ENCODE peak calls at places on chromosomes 7 and 10, in four cellular contexts. One of them, this sample, is unnamed.

GRCh38 chr7:128796325-128796724 is 4.6 kb downstream of the CCDC136 start:
- DNase-seq in fibroblast of pulmonary artery: peak
- DNase-seq in PC-3: no peak
- DNase-seq in psoas muscle: no peak
- DNase-seq in this sample: peak

GRCh38 chr7:99504281-99504602 is 220 bp upstream of the ZKSCAN5 start:
- DNase-seq in fibroblast of pulmonary artery: no peak
- DNase-seq in PC-3: peak
- DNase-seq in psoas muscle: no peak
- DNase-seq in this sample: no peak

GRCh38 chr10:122590158-122590557 is 29.6 kb downstream of the DMBT1 start:
- DNase-seq in fibroblast of pulmonary artery: no peak
- DNase-seq in PC-3: no peak
- DNase-seq in psoas muscle: no peak
- DNase-seq in this sample: peak

GRCh38 chr7:158015403-158016116 is 572.1 kb downstream of the PTPRN2 start:
- DNase-seq in fibroblast of pulmonary artery: no peak
- DNase-seq in PC-3: no peak
- DNase-seq in psoas muscle: no peak
- DNase-seq in this sample: no peak

GRCh38 chr10:122343936-122344335 is 30.6 kb upstream of the PLEKHA1 start:
- DNase-seq in fibroblast of pulmonary artery: no peak
- DNase-seq in PC-3: no peak
- DNase-seq in psoas muscle: no peak
- DNase-seq in this sample: no peak

GRCh38 chr10:68876919-68877250 is 24.2 kb upstream of the DDX50 start:
- DNase-seq in fibroblast of pulmonary artery: no peak
- DNase-seq in PC-3: no peak
- DNase-seq in psoas muscle: no peak
- DNase-seq in this sample: no peak

GRCh38 chr7:102832694-102833093 is 80.1 kb upstream of the LRRC17 start:
- DNase-seq in fibroblast of pulmonary artery: no peak
- DNase-seq in PC-3: no peak
- DNase-seq in psoas muscle: no peak
- DNase-seq in this sample: no peak

GRCh38 chr10:98560585-98560984 is 113.8 kb upstream of the HPS1 start:
- DNase-seq in fibroblast of pulmonary artery: no peak
- DNase-seq in PC-3: no peak
- DNase-seq in psoas muscle: no peak
- DNase-seq in this sample: no peak

GRCh38 chr10:17235136-17235535 is 7.1 kb downstream of the VIM start:
- DNase-seq in fibroblast of pulmonary artery: peak
- DNase-seq in PC-3: no peak
- DNase-seq in psoas muscle: no peak
- DNase-seq in this sample: no peak

GRCh38 chr7:114021135-114021534 is 102.3 kb upstream of the PPP1R3A start:
- DNase-seq in fibroblast of pulmonary artery: no peak
- DNase-seq in PC-3: peak
- DNase-seq in psoas muscle: no peak
- DNase-seq in this sample: peak

GRCh38 chr10:52451817-52452216 is 137.7 kb downstream of the DKK1 start:
- DNase-seq in fibroblast of pulmonary artery: peak
- DNase-seq in PC-3: peak
- DNase-seq in psoas muscle: no peak
- DNase-seq in this sample: peak

GRCh38 chr10:60238408-60239100 is 151.1 kb downstream of the ANK3 start:
- DNase-seq in fibroblast of pulmonary artery: peak
- DNase-seq in PC-3: peak
- DNase-seq in psoas muscle: no peak
- DNase-seq in this sample: peak
- TF ChIP-seq CTCF in fibroblast of pulmonary artery: peak
- TF ChIP-seq CTCF in PC-3: peak
- TF ChIP-seq CTCF in psoas muscle: peak
- TF ChIP-seq CTCF in this sample: peak

GRCh38 chr10:25766687-25767221 is 167.3 kb upstream of the MYO3A start:
- DNase-seq in fibroblast of pulmonary artery: no peak
- DNase-seq in PC-3: no peak
- DNase-seq in psoas muscle: no peak
- DNase-seq in this sample: no peak
- H3K4me3 ChIP-seq in fibroblast of pulmonary artery: no peak
- H3K4me3 ChIP-seq in PC-3: no peak
- H3K4me3 ChIP-seq in psoas muscle: no peak
- H3K4me3 ChIP-seq in this sample: no peak

GRCh38 chr10:106189254-106189653 is 975.3 kb downstream of the SORCS1 start:
- DNase-seq in fibroblast of pulmonary artery: peak
- DNase-seq in PC-3: peak
- DNase-seq in psoas muscle: no peak
- DNase-seq in this sample: peak
- TF ChIP-seq CTCF in fibroblast of pulmonary artery: peak
- TF ChIP-seq CTCF in PC-3: peak
- TF ChIP-seq CTCF in psoas muscle: no peak
- TF ChIP-seq CTCF in this sample: peak

GRCh38 chr7:151008511-151009323 is 15.6 kb downstream of the ATG9B start:
- DNase-seq in fibroblast of pulmonary artery: peak
- DNase-seq in PC-3: no peak
- DNase-seq in psoas muscle: peak
- DNase-seq in this sample: peak
- H3K4me3 ChIP-seq in fibroblast of pulmonary artery: peak
- H3K4me3 ChIP-seq in PC-3: no peak
- H3K4me3 ChIP-seq in psoas muscle: no peak
- H3K4me3 ChIP-seq in this sample: peak

GRCh38 chr10:44457259-44457658 is 72.4 kb upstream of the CXCL12 start:
- DNase-seq in fibroblast of pulmonary artery: no peak
- DNase-seq in PC-3: no peak
- DNase-seq in psoas muscle: no peak
- DNase-seq in this sample: no peak
- TF ChIP-seq CTCF in fibroblast of pulmonary artery: peak
- TF ChIP-seq CTCF in PC-3: peak
- TF ChIP-seq CTCF in psoas muscle: no peak
- TF ChIP-seq CTCF in this sample: no peak

GRCh38 chr10:120541971-120542370 is 84.9 kb downstream of the PLPP4 start:
- DNase-seq in fibroblast of pulmonary artery: no peak
- DNase-seq in PC-3: no peak
- DNase-seq in psoas muscle: no peak
- DNase-seq in this sample: no peak
- H3K4me3 ChIP-seq in fibroblast of pulmonary artery: no peak
- H3K4me3 ChIP-seq in PC-3: no peak
- H3K4me3 ChIP-seq in psoas muscle: no peak
- H3K4me3 ChIP-seq in this sample: no peak

DNA sequence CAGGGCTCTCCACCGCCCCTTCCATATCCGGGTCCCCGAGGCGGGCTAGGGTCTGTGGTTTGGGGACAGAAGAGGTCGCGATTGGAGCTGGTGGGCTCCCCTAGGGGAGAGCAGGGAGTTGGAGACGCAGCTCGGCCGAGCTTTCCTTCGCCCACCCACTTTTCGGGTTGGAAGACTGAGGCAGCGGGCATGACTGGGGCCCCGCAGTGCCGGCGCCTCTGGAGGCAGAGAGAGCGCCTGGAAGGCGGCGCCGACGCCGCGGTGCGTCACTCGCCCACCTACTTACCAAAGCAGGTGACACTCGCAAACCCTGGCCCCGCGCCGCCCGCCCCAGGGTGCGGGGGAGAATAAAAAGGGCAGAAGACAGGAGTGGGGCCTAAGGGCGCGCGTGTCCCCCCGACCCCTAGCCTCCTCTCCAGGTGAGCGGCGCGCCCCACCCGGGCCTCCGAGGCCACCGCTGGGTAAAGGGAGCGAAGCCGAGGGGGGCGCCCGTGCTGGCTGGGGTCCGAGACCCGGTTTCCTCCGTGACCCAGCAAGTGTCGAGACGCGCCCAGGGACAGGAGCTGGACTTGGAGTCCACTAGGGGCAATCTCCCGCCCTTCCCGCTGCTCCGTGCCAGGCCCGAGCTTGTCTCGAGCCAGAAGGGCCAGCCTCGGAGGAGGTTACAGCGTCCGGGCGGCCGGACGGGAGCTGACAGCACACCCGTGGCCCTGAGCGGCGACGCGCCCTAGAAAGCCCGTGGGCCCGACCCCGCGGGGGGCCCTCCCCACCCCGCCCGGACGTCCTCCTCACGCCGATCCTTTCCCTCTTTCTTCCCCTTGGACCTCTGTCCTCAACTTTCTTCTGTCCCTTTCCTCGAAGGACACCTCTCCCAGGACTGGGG is 34.4 kb upstream of the GRID1 start:
- DNase-seq in fibroblast of pulmonary artery: peak
- DNase-seq in PC-3: peak
- DNase-seq in psoas muscle: peak
- DNase-seq in this sample: peak
- TF ChIP-seq CTCF in fibroblast of pulmonary artery: peak
- TF ChIP-seq CTCF in PC-3: no peak
- TF ChIP-seq CTCF in psoas muscle: no peak
- TF ChIP-seq CTCF in this sample: no peak

GRCh38 chr7:21947056-21947455 is 1.4 kb upstream of the CDCA7L start:
- DNase-seq in fibroblast of pulmonary artery: no peak
- DNase-seq in PC-3: peak
- DNase-seq in psoas muscle: no peak
- DNase-seq in this sample: no peak

GRCh38 chr7:21949522-21949921 is 3.8 kb upstream of the CDCA7L start:
- DNase-seq in fibroblast of pulmonary artery: no peak
- DNase-seq in PC-3: no peak
- DNase-seq in psoas muscle: no peak
- DNase-seq in this sample: no peak

GRCh38 chr7:21946228-21946709 is 570 bp upstream of the CDCA7L start:
- DNase-seq in fibroblast of pulmonary artery: no peak
- DNase-seq in PC-3: no peak
- DNase-seq in psoas muscle: no peak
- DNase-seq in this sample: no peak

GRCh38 chr7:21948364-21948763 is 2.7 kb upstream of the CDCA7L start:
- DNase-seq in fibroblast of pulmonary artery: no peak
- DNase-seq in PC-3: no peak
- DNase-seq in psoas muscle: no peak
- DNase-seq in this sample: no peak

GRCh38 chr7:21948887-21949469 is 3.3 kb upstream of the CDCA7L start:
- DNase-seq in fibroblast of pulmonary artery: no peak
- DNase-seq in PC-3: no peak
- DNase-seq in psoas muscle: no peak
- DNase-seq in this sample: no peak
- H3K4me3 ChIP-seq in fibroblast of pulmonary artery: no peak
- H3K4me3 ChIP-seq in PC-3: no peak
- H3K4me3 ChIP-seq in psoas muscle: no peak
- H3K4me3 ChIP-seq in this sample: no peak

GRCh38 chr7:32609463-32609862 is 114.2 kb downstream of the AVL9 start:
- DNase-seq in fibroblast of pulmonary artery: no peak
- DNase-seq in PC-3: no peak
- DNase-seq in psoas muscle: no peak
- DNase-seq in this sample: no peak
- TF ChIP-seq CTCF in fibroblast of pulmonary artery: no peak
- TF ChIP-seq CTCF in PC-3: no peak
- TF ChIP-seq CTCF in psoas muscle: no peak
- TF ChIP-seq CTCF in this sample: no peak

This sample was measured in epithelial cell of esophagus.